ENCODE peak calls at places on chromosomes 3 and 15, in four cellular contexts. L is RWPE1, M is endodermal cell, D is frontal cortex. K is an unnamed sample.

GRCh38 chr15:31328999-31329639 is 2.5 kb downstream of the KLF13 start:
- DNase-seq in L (peak), M (peak), D (no peak), K (peak)

GRCh38 chr3:46193436-46193835 is 14.7 kb downstream of the CCR1 start:
- DNase-seq in L (no peak), M (no peak), D (no peak), K (peak)

GRCh38 chr15:72175186-72176044 is 22.2 kb downstream of the GRAMD2A start:
- DNase-seq in L (no peak), M (peak), D (no peak), K (no peak)

GRCh38 chr3:8554725-8555621 is 53.4 kb downstream of the LMCD1 start:
- DNase-seq in L (no peak), M (peak), D (no peak), K (no peak)

GRCh38 chr3:86245360-86245759 is 745.6 kb downstream of the VGLL3 start:
- DNase-seq in L (no peak), M (no peak), D (peak), K (no peak)

GRCh38 chr3:51974277-51974962 is 444 bp upstream of the ABHD14A start:
- DNase-seq in L (no peak), M (no peak), D (no peak), K (no peak)

GRCh38 chr15:73075151-73075859 is 23.0 kb downstream of the NEO1 start:
- DNase-seq in L (no peak), M (no peak), D (peak), K (peak)

GRCh38 chr3:196552253-196552652 is 16.1 kb downstream of the WDR53 start:
- DNase-seq in L (no peak), M (no peak), D (no peak), K (no peak)

GRCh38 chr15:23566070-23567050 is 886 bp downstream of the MKRN3 start:
- DNase-seq in L (no peak), M (no peak), D (no peak), K (no peak)

GRCh38 chr3:57556459-57557087 is 499 bp downstream of the PDE12 start:
- DNase-seq in L (no peak), M (no peak), D (peak), K (no peak)

GRCh38 chr3:51361746-51362145 is 23.3 kb upstream of the MANF start:
- DNase-seq in L (no peak), M (no peak), D (no peak), K (no peak)